ENCODE peak calls at places on chromosomes 11 and 22, in six cellular contexts. F, B, K, U, D and Q are unnamed samples.

GRCh38 chr22:23181763-23182288 is 1.5 kb downstream of the BCR start:
- DNase-seq in F (no peak), B (no peak), K (no peak), U (no peak), D (no peak), Q (no peak)

GRCh38 chr11:32213223-32213622 is 122.3 kb downstream of the RCN1 start:
- DNase-seq in F (peak), B (peak), K (no peak), U (no peak), D (no peak), Q (no peak)

GRCh38 chr22:26852176-26852575 is 194.8 kb downstream of the MIAT start:
- DNase-seq in F (no peak), B (no peak), K (no peak), U (peak), D (no peak), Q (no peak)

GRCh38 chr22:49464024-49464423 is 363.6 kb downstream of the BRD1 start:
- DNase-seq in F (no peak), B (no peak), K (no peak), U (no peak), D (no peak), Q (no peak)

GRCh38 chr22:17436382-17436951 is 67.2 kb downstream of the CECR2 start:
- DNase-seq in F (no peak), B (no peak), K (no peak), U (no peak), D (no peak), Q (no peak)

GRCh38 chr22:44807915-44808690 is 55.7 kb downstream of the ARHGAP8 start:
- DNase-seq in F (no peak), B (no peak), K (no peak), U (peak), D (no peak), Q (no peak)

GRCh38 chr22:30996462-30996861 is 27.4 kb downstream of the TUG1 start:
- DNase-seq in F (no peak), B (no peak), K (no peak), U (no peak), D (no peak), Q (no peak)

GRCh38 chr22:20957691-20958440 is 9.2 kb upstream of the AIFM3 start:
- DNase-seq in F (peak), B (no peak), K (no peak), U (peak), D (no peak), Q (no peak)

GRCh38 chr11:44622721-44623258 is 57.3 kb downstream of the CD82 start:
- DNase-seq in F (no peak), B (no peak), K (peak), U (peak), D (no peak), Q (no peak)

GRCh38 chr22:25700996-25701815 is 40.8 kb upstream of the MYO18B start:
- DNase-seq in F (peak), B (no peak), K (no peak), U (no peak), D (no peak), Q (peak)

GRCh38 chr22:32623943-32624342 is 149.3 kb downstream of the FBXO7 start:
- DNase-seq in F (peak), B (peak), K (no peak), U (no peak), D (no peak), Q (peak)

GRCh38 chr11:128690746-128691091 is 3.2 kb upstream of the FLI1 start:
- DNase-seq in F (no peak), B (no peak), K (no peak), U (no peak), D (no peak), Q (no peak)

GRCh38 chr11:66880484-66881211 is 23.8 kb downstream of the LRFN4 start:
- DNase-seq in F (no peak), B (no peak), K (no peak), U (no peak), D (no peak), Q (no peak)

GRCh38 chr11:12777208-12777874 is 103.1 kb downstream of the TEAD1 start:
- DNase-seq in F (peak), B (no peak), K (no peak), U (no peak), D (no peak), Q (peak)

GRCh38 chr22:19715286-19715939 is 1.1 kb downstream of the SEPTIN5 start:
- DNase-seq in F (no peak), B (no peak), K (no peak), U (no peak), D (no peak), Q (no peak)

GRCh38 chr11:64534950-64535349 is 56.1 kb upstream of the SLC22A12 start:
- DNase-seq in F (no peak), B (no peak), K (no peak), U (no peak), D (no peak), Q (no peak)